ENCODE peak calls at places on chromosomes 5 and 9, in eight cellular contexts. K is tibial artery, W is glomerular endothelial cell, X is neuronal stem cell, I is MV-4-11, O is NCI-H774, F is LoVo, Z is NCI-H1092 treated with DMSO at 0.1 percent for 48 hours. R is an unnamed sample.

GRCh38 chr9:123375725-123376132 is 19.7 kb downstream of the CRB2 start:
- DNase-seq in K (no peak), W (no peak), X (no peak), I (peak; percentile 87), O (no peak), F (peak; percentile 89), Z (no peak), R (no peak)

GRCh38 chr5:116492776-116493175 is 81.8 kb downstream of the SEMA6A start:
- DNase-seq in K (no peak), W (no peak), X (no peak), I (no peak), O (no peak), F (no peak), Z (no peak), R (no peak)

GRCh38 chr5:138441221-138441620 is 2.4 kb downstream of the REEP2 start:
- DNase-seq in K (peak; percentile 51), W (no peak), X (no peak), I (no peak), O (no peak), F (no peak), Z (no peak), R (no peak)

GRCh38 chr5:148665431-148665830 is 11.1 kb upstream of the HTR4 start:
- DNase-seq in K (no peak), W (no peak), X (no peak), I (no peak), O (no peak), F (no peak), Z (no peak), R (no peak)

GRCh38 chr9:129988607-129989361 is 54.2 kb downstream of the FNBP1 start:
- DNase-seq in K (no peak), W (no peak), X (no peak), I (no peak), O (no peak), F (no peak), Z (no peak), R (no peak)

GRCh38 chr9:126860757-126861466 is 473 bp downstream of the ZBTB34 start:
- DNase-seq in K (no peak), W (no peak), X (no peak), I (no peak), O (no peak), F (peak; percentile 20), Z (no peak), R (no peak)

GRCh38 chr9:114499941-114500528 is 5.2 kb downstream of the WHRN start:
- DNase-seq in K (no peak), W (no peak), X (no peak), I (no peak), O (no peak), F (no peak), Z (no peak), R (no peak)

GRCh38 chr5:77636423-77637169 is 1.9 kb downstream of the OTP start:
- DNase-seq in K (no peak), W (no peak), X (no peak), I (no peak), O (no peak), F (no peak), Z (no peak), R (no peak)

GRCh38 chr5:157926953-157927352 is 68.0 kb upstream of the CLINT1 start:
- DNase-seq in K (no peak), W (no peak), X (no peak), I (no peak), O (no peak), F (no peak), Z (no peak), R (no peak)

GRCh38 chr5:78527925-78528324 is 120.6 kb downstream of the LHFPL2 start:
- DNase-seq in K (no peak), W (no peak), X (no peak), I (no peak), O (no peak), F (no peak), Z (no peak), R (no peak)

GRCh38 chr5:2183154-2184023 is 300.7 kb upstream of the IRX4 start:
- DNase-seq in K (peak; percentile 38), W (no peak), X (no peak), I (no peak), O (no peak), F (no peak), Z (no peak), R (no peak)

GRCh38 chr9:20441704-20442423 is 180.4 kb downstream of the MLLT3 start:
- DNase-seq in K (no peak), W (no peak), X (no peak), I (peak; percentile 14), O (no peak), F (no peak), Z (no peak), R (no peak)

GRCh38 chr9:69104830-69105527 is 69.1 kb upstream of the TJP2 start:
- DNase-seq in K (no peak), W (no peak), X (no peak), I (no peak), O (peak; percentile 84), F (peak; percentile 85), Z (no peak), R (peak; percentile 42)

GRCh38 chr9:77865385-77865784 is 166.2 kb downstream of the GNAQ start:
- DNase-seq in K (no peak), W (no peak), X (no peak), I (no peak), O (no peak), F (peak; percentile 73), Z (no peak), R (no peak)

GRCh38 chr5:76990899-76991475 is 38.1 kb downstream of the CRHBP start:
- DNase-seq in K (no peak), W (no peak), X (no peak), I (peak; percentile 83), O (no peak), F (no peak), Z (no peak), R (no peak)

GRCh38 chr5:71946631-71947030 is 160.6 kb upstream of the MAP1B start:
- DNase-seq in K (no peak), W (no peak), X (no peak), I (peak; percentile 21), O (no peak), F (no peak), Z (no peak), R (no peak)